ENCODE peak calls at places on chromosomes 7 and 10, in seven cellular contexts. Z is IMR-90; Y is right cardiac atrium; X is HAP-1; I is stimulated activated CD4-positive, alpha-beta T cell treated with anti-CD3 and anti-CD28 coated beads, Interleukin-12 subunit alpha, Interleukin-12 subunit beta, amount 100 ng/mL, for 4 hours; F is ureter; A is GM12892. O is an unnamed sample.

GRCh38 chr10:27947513-27947912 is 51.4 kb downstream of the ODAD2 start:
- DNase-seq in X (no peak), Z (no peak), F (no peak), A (no peak), Y (no peak), I (no peak), O (no peak)

GRCh38 chr7:32459767-32460166 is 30.4 kb downstream of the LSM5 start:
- DNase-seq in X (no peak), F (no peak), Z (no peak), I (no peak), A (no peak), Y (no peak), O (no peak)

GRCh38 chr10:121851791-121852190 is 76.0 kb downstream of the ATE1 start:
- DNase-seq in X (no peak), Y (no peak), F (no peak), A (no peak), I (no peak), Z (no peak), O (no peak)

GRCh38 chr7:39838326-39838725 is 111.7 kb upstream of the CDK13 start:
- DNase-seq in I (no peak), F (no peak), Z (peak; percentile 9), A (no peak), X (no peak), Y (no peak), O (no peak)

GRCh38 chr10:62694537-62695126 is 109.9 kb upstream of the ADO start:
- DNase-seq in F (no peak), Y (no peak), Z (no peak), A (no peak), I (no peak), X (no peak), O (no peak)

GRCh38 chr7:12315049-12315448 is 88.6 kb downstream of the VWDE start:
- DNase-seq in I (no peak), Z (no peak), X (peak; percentile 47), A (no peak), F (no peak), Y (no peak), O (no peak)

GRCh38 chr10:125992244-125992643 is 95.9 kb downstream of the FANK1 start:
- DNase-seq in Z (no peak), I (no peak), Y (no peak), A (no peak), F (no peak), X (no peak), O (no peak)

GRCh38 chr7:132751282-132751647 is 175.0 kb upstream of the PLXNA4 start:
- DNase-seq in Y (peak; percentile 47), X (no peak), Z (no peak), I (no peak), F (no peak), A (no peak), O (no peak)

GRCh38 chr10:26627320-26627719 is 70.2 kb upstream of the PDSS1 start:
- DNase-seq in X (no peak), F (no peak), A (no peak), Y (no peak), I (no peak), Z (no peak), O (no peak)

GRCh38 chr10:101124933-101125332 is 6.2 kb upstream of the TLX1 start:
- DNase-seq in X (no peak), I (no peak), Y (no peak), F (no peak), Z (no peak), A (no peak), O (no peak)

GRCh38 chr10:62159357-62159756 is 109.3 kb downstream of the RTKN2 start:
- DNase-seq in Z (no peak), I (no peak), X (no peak), Y (no peak), F (no peak), A (no peak), O (no peak)

GRCh38 chr10:80264081-80265056 is 25.1 kb downstream of the MAT1A start:
- DNase-seq in Z (no peak), A (no peak), F (no peak), Y (no peak), X (no peak), I (no peak), O (no peak)